ENCODE peak calls at places on chromosome 1, in four cellular contexts. K is LoVo, F is OCI-LY7, H is NCI-H748 treated with DMSO at 0.1 percent for 48 hours. N is an unnamed sample.

GRCh38 chr1:8463144-8463927 is 145.4 kb downstream of the SLC45A1 start:
- DNase-seq in F (peak; percentile 42), K (no peak), H (no peak), N (peak; percentile 66)

GRCh38 chr1:76944942-76945341 is 77.7 kb downstream of the ST6GALNAC5 start:
- DNase-seq in K (no peak), H (no peak), F (no peak), N (no peak)

GRCh38 chr1:54569339-54569738 is 21.3 kb downstream of the ACOT11 start:
- DNase-seq in F (no peak), H (no peak), K (peak; percentile 41), N (no peak)

GRCh38 chr1:109249654-109250401 is 489 bp downstream of the CELSR2 start:
- DNase-seq in K (no peak), F (no peak), H (no peak), N (no peak)

GRCh38 chr1:244214009-244214967 is 163.2 kb downstream of the ZBTB18 start:
- DNase-seq in F (no peak), H (no peak), K (peak; percentile 34), N (no peak)

GRCh38 chr1:81414417-81415087 is 386.2 kb upstream of the ADGRL2 start:
- DNase-seq in F (no peak), K (peak; percentile 8), H (peak; percentile 82), N (peak; percentile 49)

GRCh38 chr1:174743654-174744561 is 255.8 kb upstream of the CACYBP start:
- DNase-seq in K (peak; percentile 59), F (peak; percentile 73), H (peak; percentile 25), N (peak; percentile 56)

GRCh38 chr1:183609313-183609712 is 19.1 kb upstream of the NCF2 start:
- DNase-seq in K (peak; percentile 81), F (peak; percentile 43), H (no peak), N (peak; percentile 87)